ENCODE peak calls at places on chromosomes 7 and 10, in four cellular contexts. W is GM12878, L is HL-60, B is K562. I is an unnamed sample.

GRCh38 chr10:8102708-8103401 is 48.4 kb downstream of the GATA3 start:
- DNase-seq in B (no peak), W (no peak), L (no peak), I (no peak)

GRCh38 chr7:105268056-105268455 is 120.7 kb downstream of the SRPK2 start:
- DNase-seq in B (no peak), W (no peak), L (no peak), I (no peak)

GRCh38 chr7:28708458-28708951 is 249.6 kb downstream of the TRIL start:
- DNase-seq in B (no peak), L (no peak), W (no peak), I (no peak)

GRCh38 chr10:113709221-113709838 is 29.6 kb downstream of the CASP7 start:
- DNase-seq in L (no peak), B (no peak), W (no peak), I (no peak)

GRCh38 chr10:132294561-132295320 is 13.0 kb downstream of the STK32C start:
- DNase-seq in B (peak), L (no peak), W (no peak), I (no peak)

GRCh38 chr7:55188590-55189446 is 170.0 kb downstream of the EGFR start:
- DNase-seq in B (no peak), L (no peak), W (no peak), I (no peak)

GRCh38 chr7:91228927-91229326 is 35.3 kb upstream of the FZD1 start:
- DNase-seq in L (no peak), W (no peak), B (no peak), I (no peak)

GRCh38 chr10:10520391-10521385 is 497.0 kb upstream of the CELF2 start:
- DNase-seq in L (no peak), B (no peak), W (peak), I (peak)

GRCh38 chr7:155526225-155526624 is 20.1 kb downstream of the CNPY1 start:
- DNase-seq in L (no peak), W (no peak), B (no peak), I (no peak)

GRCh38 chr10:6602021-6602699 is 22.1 kb upstream of the PRKCQ start:
- DNase-seq in W (no peak), L (no peak), B (no peak), I (no peak)

GRCh38 chr7:139362302-139362701 is 2.6 kb downstream of the LUC7L2 start:
- DNase-seq in W (no peak), L (no peak), B (no peak), I (no peak)

GRCh38 chr7:155619634-155620271 is 24.7 kb upstream of the RBM33 start:
- DNase-seq in B (no peak), W (no peak), L (no peak), I (no peak)

GRCh38 chr10:454860-455259 is 234.6 kb downstream of the DIP2C start:
- DNase-seq in B (no peak), W (no peak), L (no peak), I (no peak)

GRCh38 chr7:92496876-92497275 is 19.1 kb upstream of the ERVW-1 start:
- DNase-seq in L (no peak), B (no peak), W (no peak), I (no peak)

GRCh38 chr10:44325878-44326277 is 59.0 kb downstream of the CXCL12 start:
- DNase-seq in W (no peak), B (no peak), L (no peak), I (no peak)

GRCh38 chr7:88259656-88260380 is 40.0 kb upstream of the SRI start:
- DNase-seq in L (no peak), W (no peak), B (no peak), I (no peak)

GRCh38 chr7:19116121-19117080 is 1.0 kb downstream of the TWIST1 start:
- DNase-seq in B (no peak), L (no peak), W (no peak), I (no peak)

GRCh38 chr10:56902554-56902953 is 541.5 kb upstream of the ZWINT start:
- DNase-seq in W (no peak), L (no peak), B (no peak), I (no peak)

GRCh38 chr10:132188331-132188730 is 1.6 kb downstream of the DPYSL4 start:
- DNase-seq in B (no peak), L (no peak), W (no peak), I (no peak)

GRCh38 chr10:97796651-97797050 is 24.9 kb upstream of the SFRP5 start:
- DNase-seq in B (no peak), L (no peak), W (no peak), I (no peak)

GRCh38 chr10:101766753-101767599 is 8.9 kb downstream of the FGF8 start:
- DNase-seq in L (no peak), B (no peak), W (no peak), I (no peak)

GRCh38 chr10:97109562-97109961 is 76.2 kb downstream of the SLIT1 start:
- DNase-seq in W (no peak), B (no peak), L (no peak), I (no peak)

GRCh38 chr10:97020452-97021400 is 165.0 kb downstream of the SLIT1 start:
- DNase-seq in L (no peak), W (no peak), B (no peak), I (no peak)

GRCh38 chr7:73718905-73719805 is at the start of gene STX1A:
- DNase-seq in L (peak), W (no peak), B (peak), I (peak)

GRCh38 chr7:83190659-83191389 is 28.1 kb upstream of the PCLO start:
- DNase-seq in W (no peak), L (no peak), B (no peak), I (no peak)

GRCh38 chr10:112990271-112990670 is 40.2 kb downstream of the TCF7L2 start:
- DNase-seq in L (no peak), B (no peak), W (no peak), I (no peak)

GRCh38 chr10:130255777-130256176 is 119.6 kb downstream of the GLRX3 start:
- DNase-seq in W (no peak), L (no peak), B (no peak), I (no peak)

GRCh38 chr10:137031-137430 is 1.8 kb downstream of the ZMYND11 start:
- DNase-seq in W (no peak), L (no peak), B (peak), I (peak)

GRCh38 chr7:104901239-104901638 is 112.8 kb upstream of the KMT2E start:
- DNase-seq in B (no peak), W (no peak), L (no peak), I (no peak)

GRCh38 chr7:33107136-33108066 is 1.8 kb downstream of the RP9 start:
- DNase-seq in W (no peak), B (no peak), L (peak), I (no peak)

GRCh38 chr10:78980354-78980753 is 88.4 kb upstream of the ZMIZ1 start:
- DNase-seq in B (no peak), L (no peak), W (no peak), I (no peak)

GRCh38 chr7:26197153-26198115 is 3.1 kb downstream of the HNRNPA2B1 start:
- DNase-seq in W (no peak), L (peak), B (no peak), I (no peak)

GRCh38 chr7:157529768-157530560 is 193.2 kb downstream of the DNAJB6 start:
- DNase-seq in L (no peak), W (no peak), B (no peak), I (no peak)

GRCh38 chr7:28458732-28459131 is 46.4 kb downstream of the CREB5 start:
- DNase-seq in L (no peak), B (no peak), W (no peak), I (no peak)

GRCh38 chr7:17558135-17558534 is 259.7 kb downstream of the AHR start:
- DNase-seq in L (no peak), W (no peak), B (no peak), I (no peak)

GRCh38 chr7:81608748-81609382 is 161.0 kb downstream of the HGF start:
- DNase-seq in L (no peak), B (no peak), W (no peak), I (no peak)

GRCh38 chr10:110873951-110874350 is 2.2 kb downstream of the PDCD4 start:
- DNase-seq in B (no peak), L (no peak), W (no peak), I (no peak)

GRCh38 chr7:134547738-134548054 is 1.2 kb upstream of the AKR1B15 start:
- DNase-seq in L (no peak), W (peak), B (no peak), I (peak)

GRCh38 chr7:101370836-101371235 is 8.2 kb downstream of the COL26A1 start:
- DNase-seq in B (no peak), W (no peak), L (peak), I (no peak)

DNA sequence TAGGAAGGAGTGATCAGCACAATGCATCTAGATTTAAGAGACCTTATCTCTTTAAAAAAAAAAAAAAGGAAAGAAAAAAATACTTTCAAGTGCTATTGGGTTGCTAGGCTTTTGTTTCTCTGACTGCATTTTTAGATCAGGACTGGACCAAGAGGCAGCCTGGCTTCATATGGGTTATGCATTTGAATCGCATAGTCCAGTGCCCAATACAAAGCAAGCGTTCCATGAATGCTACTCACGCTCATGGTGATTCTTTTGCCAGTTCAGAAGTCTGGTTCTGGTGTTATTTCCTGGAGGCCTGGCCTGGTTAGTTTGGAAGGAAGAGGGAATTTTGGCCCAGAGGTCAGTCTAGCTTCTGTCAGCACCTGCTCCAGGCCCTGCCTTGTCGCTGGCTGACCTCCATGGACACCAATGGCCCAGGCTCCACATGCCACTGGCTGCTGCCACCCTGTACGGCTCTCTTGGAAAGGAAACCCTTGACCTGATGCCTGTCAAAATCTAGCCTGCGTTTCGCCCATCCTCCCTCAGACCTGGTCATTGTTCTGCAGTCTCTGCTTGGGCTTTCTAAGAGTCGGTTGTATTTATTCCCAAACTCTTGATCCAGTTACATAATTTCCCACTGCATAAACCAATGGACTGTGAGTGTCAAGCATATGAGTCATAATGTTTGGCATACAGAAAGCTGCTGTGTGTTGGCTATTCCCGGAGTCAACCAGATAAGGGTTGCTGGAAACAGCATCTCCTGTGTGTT is 74.3 kb upstream of the MKX start:
- DNase-seq in B (no peak), L (no peak), W (no peak), I (no peak)
- TF ChIP-seq POLR2AphosphoS5 in B (no peak), L (no peak), W (no peak), I (no peak)

DNA sequence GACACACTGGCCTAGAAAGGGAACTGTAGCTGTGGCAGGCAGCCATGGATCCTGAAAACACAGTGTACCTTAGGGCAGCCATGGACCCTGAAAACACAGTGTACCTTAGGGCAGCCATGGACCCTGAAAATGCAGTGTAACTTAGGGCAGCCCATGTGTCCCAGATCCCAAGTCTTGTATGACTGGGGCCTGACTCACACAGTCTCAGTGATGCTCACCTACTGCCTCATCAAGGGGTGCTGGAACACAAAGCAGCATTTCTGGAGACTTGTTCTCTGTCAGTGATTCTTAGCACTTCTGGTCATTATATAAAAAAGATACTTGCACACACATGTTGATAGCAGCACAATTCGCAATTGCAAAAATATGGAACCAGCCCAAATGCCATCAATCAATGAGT is 70.2 kb upstream of the LAMB4 start:
- DNase-seq in L (no peak), W (no peak), B (no peak), I (no peak)
- TF ChIP-seq SPI1 in L (no peak), W (no peak), B (no peak), I (no peak)

GRCh38 chr10:77006836-77007511 is 630.6 kb downstream of the KCNMA1 start:
- DNase-seq in B (no peak), W (no peak), L (no peak), I (no peak)
- TF ChIP-seq POLR2AphosphoS5 in B (no peak), W (no peak), L (no peak), I (no peak)

GRCh38 chr10:24858244-24858907 is 94.0 kb downstream of the PRTFDC1 start:
- DNase-seq in W (no peak), L (no peak), B (no peak), I (no peak)
- TF ChIP-seq SPI1 in W (no peak), L (no peak), B (no peak), I (no peak)

DNA sequence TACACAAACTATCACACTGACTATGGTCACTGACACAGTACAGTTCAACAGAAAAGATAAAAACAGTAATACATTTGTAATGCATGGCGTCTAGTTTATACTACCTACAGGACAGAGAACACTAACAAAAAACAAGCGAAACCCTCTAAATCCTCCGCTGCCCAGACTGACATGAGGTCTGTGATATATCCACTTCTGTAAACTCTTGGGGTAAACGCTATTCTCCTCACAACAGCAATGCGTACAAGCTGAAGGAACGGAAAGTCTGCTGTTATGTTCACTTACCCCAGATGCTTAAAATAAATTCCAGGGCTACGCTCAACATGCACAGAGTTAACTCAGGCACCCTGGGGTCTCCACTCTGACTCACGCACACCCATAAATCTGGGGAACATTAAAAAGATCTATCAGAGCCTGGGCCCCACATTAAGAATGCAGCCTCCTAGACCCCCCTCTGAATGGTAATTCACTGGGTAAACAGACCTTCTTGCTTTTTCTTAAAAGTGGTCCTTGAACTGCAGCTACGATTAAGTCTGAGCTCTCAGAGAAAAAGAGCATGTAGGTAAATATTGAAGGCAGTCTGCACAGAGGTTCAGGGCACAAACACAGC is 105.6 kb downstream of the CTBP2 start:
- DNase-seq in W (no peak), L (no peak), B (peak), I (no peak)
- TF ChIP-seq POLR2AphosphoS5 in W (no peak), L (no peak), B (no peak), I (no peak)

GRCh38 chr10:60820093-60820769 is 42.0 kb downstream of the CDK1 start:
- DNase-seq in B (no peak), L (no peak), W (peak), I (no peak)
- TF ChIP-seq SPI1 in B (no peak), L (no peak), W (no peak), I (no peak)

GRCh38 chr7:98398567-98399372 is 2.1 kb downstream of the BAIAP2L1 start:
- DNase-seq in B (no peak), L (no peak), W (no peak), I (no peak)

GRCh38 chr7:98396768-98397167 is 4.1 kb downstream of the BAIAP2L1 start:
- DNase-seq in W (no peak), L (no peak), B (no peak), I (no peak)

GRCh38 chr7:98399462-98399861 is 1.4 kb downstream of the BAIAP2L1 start:
- DNase-seq in W (no peak), L (no peak), B (no peak), I (no peak)

GRCh38 chr7:98399903-98400537 is 870 bp downstream of the BAIAP2L1 start:
- DNase-seq in W (no peak), L (no peak), B (no peak), I (no peak)

DNA sequence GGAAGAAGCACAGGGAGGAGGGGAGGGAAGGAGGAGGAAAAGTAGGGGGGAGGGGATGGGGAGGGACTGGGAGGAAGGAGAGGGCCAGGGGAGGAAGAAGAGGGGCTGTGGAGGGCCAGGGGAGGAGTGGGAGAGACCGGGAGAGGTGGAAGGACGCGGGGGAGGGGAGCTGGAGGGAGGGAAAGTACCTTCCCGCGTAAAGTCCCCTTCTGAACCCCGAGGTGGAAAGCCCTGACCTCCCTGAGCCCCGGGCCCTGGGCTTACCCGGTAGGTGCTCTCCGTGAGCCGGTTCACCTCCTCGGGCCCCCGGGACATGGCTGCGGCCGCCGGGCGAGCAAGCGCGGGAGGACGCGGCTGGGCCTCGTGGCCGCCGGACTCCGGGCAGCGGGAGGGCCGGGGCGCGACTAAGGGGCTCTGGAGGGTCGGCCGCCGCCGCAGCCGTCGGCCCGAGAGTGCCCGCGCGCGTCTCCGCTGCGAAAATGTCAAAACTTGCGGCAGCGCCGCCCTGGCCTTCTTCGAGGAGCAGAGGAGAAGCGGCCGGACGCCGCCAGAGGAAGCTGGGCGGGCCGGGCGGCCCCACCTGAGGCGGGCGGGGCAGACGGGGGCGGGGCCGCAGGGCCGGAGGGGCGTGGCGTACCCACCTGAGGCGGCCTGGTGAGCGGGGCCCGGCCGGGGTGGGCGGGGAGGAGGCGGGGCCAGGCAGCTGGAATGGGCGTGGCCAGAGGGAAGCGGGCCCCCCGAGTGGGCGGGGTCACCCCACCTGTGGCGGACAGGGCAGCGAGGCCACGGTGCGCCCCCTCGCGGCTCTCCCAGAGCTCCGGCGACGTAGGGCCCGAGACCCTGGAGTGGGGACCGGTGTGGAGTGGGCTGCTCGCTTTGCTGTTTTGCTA is at the start of gene BAIAP2L1:
- DNase-seq in B (peak), W (peak), L (peak), I (peak)
- TF ChIP-seq POLR2AphosphoS5 in B (peak), W (no peak), L (no peak), I (no peak)

DNA sequence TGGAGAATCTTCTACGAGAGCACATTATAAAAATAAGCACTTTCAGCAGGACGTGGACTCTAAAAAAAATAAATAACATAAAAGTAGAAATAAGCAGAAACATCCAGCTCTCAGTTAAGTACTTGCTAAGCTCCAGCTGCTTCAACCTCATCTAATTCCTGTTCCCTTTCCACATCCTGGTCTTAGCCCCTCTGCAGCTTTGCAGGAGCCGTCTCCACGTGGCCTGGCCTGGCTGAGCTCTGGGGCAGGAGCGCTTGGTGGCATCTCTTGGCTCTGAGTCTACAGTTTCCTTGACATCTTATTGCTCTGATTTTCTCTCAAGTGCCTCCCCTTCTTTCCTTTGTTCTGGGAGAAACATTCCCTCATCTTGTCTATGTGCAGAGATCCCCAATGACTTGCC is 62.1 kb downstream of the CHST3 start:
- DNase-seq in L (no peak), W (no peak), B (no peak), I (no peak)
- TF ChIP-seq SPI1 in L (no peak), W (no peak), B (no peak), I (no peak)